ENCODE peak calls at places on chromosomes 13 and 19, in four cellular contexts. B is NCI-H2081; X is stimulated activated CD4-positive, alpha-beta T cell treated with anti-CD3 and anti-CD28 coated beads, Interleukin-1b, Interleukin-23, amount 100 ng/mL, for 24 hours; V is A549. F is an unnamed sample.

GRCh38 chr13:42043676-42044075 is 4.8 kb upstream of the DGKH start:
- DNase-seq in X (no peak), V (no peak), B (no peak), F (no peak)

GRCh38 chr19:42092350-42092749 is 16.4 kb downstream of the ZNF574 start:
- DNase-seq in B (peak), X (no peak), V (peak), F (no peak)

GRCh38 chr19:12611361-12611699 is 610 bp downstream of the ZNF791 start:
- DNase-seq in B (peak), V (peak), X (no peak), F (peak)

GRCh38 chr19:44025217-44025936 is at the start of gene ZNF222:
- DNase-seq in V (peak), B (peak), X (peak), F (peak)

GRCh38 chr13:93755341-93755740 is 528.7 kb downstream of the GPC6 start:
- DNase-seq in V (no peak), X (no peak), B (no peak), F (no peak)

GRCh38 chr19:2613507-2614295 is 88.8 kb downstream of the GNG7 start:
- DNase-seq in X (no peak), V (peak), B (peak), F (peak)

GRCh38 chr19:41297628-41298326 is 12.2 kb upstream of the CCDC97 start:
- DNase-seq in X (no peak), V (no peak), B (no peak), F (no peak)

GRCh38 chr19:12703056-12703455 is 6.6 kb upstream of the FBXW9 start:
- DNase-seq in V (peak), B (no peak), X (no peak), F (no peak)

GRCh38 chr13:37486171-37486661 is 112.4 kb downstream of the POSTN start:
- DNase-seq in V (no peak), X (no peak), B (no peak), F (no peak)

GRCh38 chr19:1163283-1163933 is 10.7 kb downstream of the SBNO2 start:
- DNase-seq in B (no peak), X (no peak), V (no peak), F (no peak)

GRCh38 chr19:15154002-15154612 is 46.7 kb downstream of the NOTCH3 start:
- DNase-seq in X (no peak), V (peak), B (peak), F (no peak)

GRCh38 chr13:50584856-50585580 is 258.5 kb downstream of the DLEU7 start:
- DNase-seq in V (no peak), X (no peak), B (no peak), F (no peak)

GRCh38 chr19:48511800-48512503 is at the start of gene LMTK3:
- DNase-seq in V (peak), B (peak), X (peak), F (peak)

GRCh38 chr19:12994701-12995595 is at the start of gene NFIX:
- DNase-seq in B (no peak), X (peak), V (no peak), F (no peak)

GRCh38 chr13:79212064-79212619 is 193.9 kb downstream of the RBM26 start:
- DNase-seq in V (no peak), B (peak), X (no peak), F (peak)

GRCh38 chr13:49319555-49320350 is 72.0 kb downstream of the CDADC1 start:
- DNase-seq in B (no peak), V (no peak), X (no peak), F (no peak)

GRCh38 chr19:16834747-16835146 is 5.5 kb downstream of the SIN3B start:
- DNase-seq in B (no peak), X (no peak), V (no peak), F (no peak)

GRCh38 chr13:29996316-29996715 is 145.9 kb upstream of the UBL3 start:
- DNase-seq in X (no peak), V (no peak), B (no peak), F (no peak)

GRCh38 chr19:18438331-18439024 is 545 bp upstream of the ISYNA1 start:
- DNase-seq in X (no peak), B (no peak), V (no peak), F (no peak)

GRCh38 chr19:12652219-12652618 is 14.3 kb downstream of the MAN2B1 start:
- DNase-seq in B (no peak), X (no peak), V (no peak), F (no peak)

F was measured in NCI-H1930.